ENCODE peak calls at places on chromosomes 13 and 19, in four cellular contexts. O, G, I and B are unnamed samples.

GRCh38 chr13:96796234-96796633 is 198.0 kb downstream of the OXGR1 start:
- DNase-seq in O (no peak), G (no peak), I (no peak), B (no peak)

GRCh38 chr13:60591348-60591747 is 194.3 kb downstream of the TDRD3 start:
- DNase-seq in O (no peak), G (no peak), I (no peak), B (no peak)

GRCh38 chr13:109254271-109254670 is 532.1 kb downstream of the IRS2 start:
- DNase-seq in O (no peak), G (no peak), I (no peak), B (no peak)

GRCh38 chr19:2734589-2735288 is 5.1 kb downstream of the SLC39A3 start:
- DNase-seq in O (no peak), G (no peak), I (no peak), B (no peak)

GRCh38 chr13:101565327-101565726 is 112.9 kb downstream of the ITGBL1 start:
- DNase-seq in O (no peak), G (no peak), I (no peak), B (no peak)

GRCh38 chr19:19399733-19400438 is 5.6 kb upstream of the GATAD2A start:
- DNase-seq in O (no peak), G (no peak), I (no peak), B (no peak)

GRCh38 chr19:38596057-38596981 is 21.4 kb downstream of the MAP4K1 start:
- DNase-seq in O (peak; percentile 97), G (peak; percentile 76), I (peak; percentile 20), B (peak; percentile 71)

GRCh38 chr19:3338541-3339181 is 27.7 kb upstream of the NFIC start:
- DNase-seq in O (peak; percentile 33), G (no peak), I (no peak), B (no peak)

GRCh38 chr13:50320297-50320862 is 305.1 kb downstream of the KCNRG start:
- DNase-seq in O (no peak), G (no peak), I (peak; percentile 84), B (peak; percentile 16)

GRCh38 chr13:22883961-22884360 is 296.8 kb upstream of the SGCG start:
- DNase-seq in O (no peak), G (no peak), I (no peak), B (no peak)

GRCh38 chr13:78595819-78596700 is 7.3 kb downstream of the POU4F1 start:
- DNase-seq in O (no peak), G (no peak), I (peak; percentile 12), B (no peak)

GRCh38 chr19:42306646-42307045 is 4.2 kb upstream of the PAFAH1B3 start:
- DNase-seq in O (no peak), G (no peak), I (no peak), B (no peak)

GRCh38 chr13:77040076-77040475 is 13.1 kb upstream of the FBXL3 start:
- DNase-seq in O (no peak), G (no peak), I (no peak), B (no peak)

GRCh38 chr13:37966266-37966665 is 96.7 kb upstream of the TRPC4 start:
- DNase-seq in O (no peak), G (no peak), I (no peak), B (no peak)

GRCh38 chr19:5691205-5691929 is 1.3 kb downstream of the RPL36 start:
- DNase-seq in O (peak; percentile 65), G (no peak), I (no peak), B (no peak)

GRCh38 chr19:5691930-5692784 is 2.1 kb downstream of the RPL36 start:
- DNase-seq in O (no peak), G (no peak), I (no peak), B (no peak)

GRCh38 chr19:5690125-5690954 is at the start of gene RPL36:
- DNase-seq in O (peak; percentile 79), G (peak; percentile 83), I (peak; percentile 92), B (peak; percentile 92)

GRCh38 chr19:5692785-5693194 is 2.7 kb downstream of the RPL36 start:
- DNase-seq in O (no peak), G (no peak), I (no peak), B (no peak)

GRCh38 chr19:5690955-5691204 is 785 bp downstream of the RPL36 start:
- DNase-seq in O (no peak), G (no peak), I (no peak), B (no peak)
- TF ChIP-seq SIN3A in O (no peak), G (no peak), I (no peak), B (no peak)

GRCh38 chr13:95235944-95236343 is 65.3 kb downstream of the ABCC4 start:
- DNase-seq in O (no peak), G (no peak), I (no peak), B (no peak)

GRCh38 chr13:95237310-95237870 is 63.9 kb downstream of the ABCC4 start:
- DNase-seq in O (no peak), G (no peak), I (no peak), B (no peak)

GRCh38 chr13:95236774-95237173 is 64.5 kb downstream of the ABCC4 start:
- DNase-seq in O (no peak), G (no peak), I (no peak), B (no peak)

GRCh38 chr13:95243207-95243606 is 58.0 kb downstream of the ABCC4 start:
- DNase-seq in O (peak; percentile 40), G (no peak), I (no peak), B (no peak)

DNA sequence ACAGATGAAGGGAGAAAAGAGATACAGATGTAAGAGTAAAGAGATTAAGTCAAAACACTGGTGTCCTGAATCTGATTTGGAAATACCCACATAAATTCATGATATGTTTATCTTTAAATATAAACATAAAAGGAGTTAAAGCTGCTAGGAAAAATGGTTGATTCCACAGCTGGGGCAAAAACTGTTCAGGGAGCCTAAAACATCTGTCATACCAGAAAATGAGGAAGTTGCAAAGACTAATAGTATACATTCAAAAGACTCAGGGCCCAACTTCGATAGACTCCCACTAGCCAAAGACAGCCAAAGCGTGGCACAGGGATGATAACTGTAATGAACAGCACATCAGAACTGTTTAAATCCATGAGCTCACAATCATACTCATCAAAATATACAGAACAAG is 62.0 kb downstream of the ABCC4 start:
- DNase-seq in O (no peak), G (no peak), I (no peak), B (no peak)
- TF ChIP-seq TCF7L2 in O (no peak), G (no peak), I (no peak), B (no peak)

GRCh38 chr13:31998131-31998530 is 33.4 kb upstream of the FRY start:
- DNase-seq in O (no peak), G (no peak), I (no peak), B (no peak)

GRCh38 chr13:31997641-31998040 is 33.9 kb upstream of the FRY start:
- DNase-seq in O (no peak), G (no peak), I (no peak), B (no peak)

GRCh38 chr13:31996611-31997010 is 35.0 kb upstream of the FRY start:
- DNase-seq in O (no peak), G (no peak), I (no peak), B (no peak)

GRCh38 chr13:32001769-32002168 is 29.8 kb upstream of the FRY start:
- DNase-seq in O (no peak), G (no peak), I (no peak), B (no peak)

GRCh38 chr13:32001392-32001768 is 30.2 kb upstream of the FRY start:
- DNase-seq in O (peak; percentile 15), G (no peak), I (peak; percentile 71), B (peak; percentile 22)
- TF ChIP-seq SIN3A in O (no peak), G (no peak), I (no peak), B (no peak)

DNA sequence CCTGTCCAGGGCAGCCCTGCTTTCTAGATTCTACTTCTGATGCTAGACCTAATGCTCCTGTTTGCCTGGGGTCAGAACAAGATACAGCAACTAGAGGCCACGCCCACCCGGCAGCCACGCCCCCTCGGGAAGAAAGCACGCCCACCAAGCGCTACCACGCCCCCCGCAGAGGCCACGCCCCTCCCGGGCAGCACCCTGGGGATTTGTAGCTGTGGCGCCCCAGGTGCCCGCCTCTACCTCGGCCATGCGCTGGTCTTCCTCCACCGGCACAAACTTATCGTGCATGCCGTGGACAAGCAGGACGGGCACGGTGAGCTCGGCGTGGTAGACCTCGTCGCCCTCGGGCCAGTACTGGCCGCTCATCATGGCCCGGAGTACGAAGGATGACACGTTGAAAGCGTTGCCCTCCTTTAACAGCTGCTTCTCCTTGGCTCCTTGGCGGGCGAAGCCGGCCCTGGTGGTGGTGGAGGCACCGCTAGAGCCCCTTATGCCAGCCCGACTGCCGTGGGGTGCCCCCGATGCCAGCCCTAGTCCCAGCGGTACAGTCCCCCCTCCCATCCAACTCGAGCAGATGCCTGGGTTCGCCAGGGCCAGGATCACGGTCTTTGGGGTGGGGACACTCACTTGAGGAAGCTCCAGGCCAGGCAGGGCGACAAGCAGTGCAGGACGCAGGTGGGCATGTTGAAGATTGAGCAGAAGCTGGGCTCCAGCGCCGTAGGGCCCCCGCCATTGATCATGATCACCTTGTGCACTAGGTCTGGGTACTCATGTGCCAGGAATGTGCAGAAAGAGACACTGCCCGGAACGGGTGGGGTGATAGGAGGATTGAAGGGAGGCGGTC is 9.0 kb downstream of the ABHD8 start:
- DNase-seq in O (peak; percentile 88), G (no peak), I (no peak), B (no peak)
- TF ChIP-seq TCF7L2 in O (no peak), G (no peak), I (no peak), B (no peak)

GRCh38 chr19:48332662-48333466 is 7.5 kb downstream of the EMP3 start:
- DNase-seq in O (peak; percentile 93), G (no peak), I (peak; percentile 93), B (peak; percentile 100)
- TF ChIP-seq SIN3A in O (peak; percentile 69), G (no peak), I (peak; percentile 19), B (no peak)